ENCODE peak calls at places on chromosome 18, in four cellular contexts. X, H, E and B are unnamed samples.

GRCh38 chr18:44943201-44943881 is 262.7 kb downstream of the SETBP1 start:
- DNase-seq in X (no peak), H (no peak), E (no peak), B (no peak)

GRCh38 chr18:11996190-11996754 is 15.0 kb downstream of the IMPA2 start:
- DNase-seq in H (no peak), E (peak), X (no peak), B (no peak)

GRCh38 chr18:24499814-24500601 is 39.6 kb downstream of the HRH4 start:
- DNase-seq in X (no peak), E (no peak), H (peak), B (no peak)

GRCh38 chr18:78658531-78658930 is 321.1 kb upstream of the SALL3 start:
- DNase-seq in E (no peak), H (no peak), X (no peak), B (no peak)

GRCh38 chr18:39871976-39872375 is 2083.1 kb upstream of the PIK3C3 start:
- DNase-seq in H (no peak), E (no peak), X (no peak), B (no peak)

GRCh38 chr18:50439460-50440015 is 64.7 kb downstream of the SKA1 start:
- DNase-seq in H (no peak), X (no peak), E (no peak), B (no peak)

GRCh38 chr18:79570266-79571201 is 109.1 kb upstream of the CTDP1 start:
- DNase-seq in H (peak), X (no peak), E (no peak), B (no peak)

GRCh38 chr18:28175930-28176673 is 828 bp downstream of the CDH2 start:
- DNase-seq in E (no peak), H (no peak), X (no peak), B (no peak)

GRCh38 chr18:63320690-63321265 is 1.2 kb upstream of the BCL2 start:
- DNase-seq in E (peak), X (peak), H (peak), B (peak)

GRCh38 chr18:46393230-46393629 is 263.8 kb downstream of the LOXHD1 start:
- DNase-seq in E (no peak), X (peak), H (no peak), B (no peak)

GRCh38 chr18:34299828-34300227 is 75.1 kb upstream of the NOL4 start:
- DNase-seq in E (no peak), X (no peak), H (no peak), B (no peak)

GRCh38 chr18:64208531-64208930 is 59.6 kb upstream of the LINC00305 start:
- DNase-seq in X (no peak), H (no peak), E (no peak), B (no peak)

GRCh38 chr18:36212301-36212977 is 25.1 kb downstream of the MOCOS start:
- DNase-seq in H (no peak), E (no peak), X (no peak), B (no peak)

GRCh38 chr18:13390711-13391110 is 172.2 kb downstream of the LDLRAD4 start:
- DNase-seq in H (no peak), E (no peak), X (no peak), B (no peak)

GRCh38 chr18:12236934-12237832 is 17.0 kb upstream of the CIDEA start:
- DNase-seq in H (no peak), X (peak), E (peak), B (peak)

GRCh38 chr18:2846638-2847340 is at the start of gene EMILIN2:
- DNase-seq in H (peak), X (peak), E (peak), B (peak)

GRCh38 chr18:50151876-50152275 is 43.1 kb downstream of the MYO5B start:
- DNase-seq in E (no peak), X (no peak), H (no peak), B (no peak)

GRCh38 chr18:46334200-46334553 is 230.0 kb downstream of the HAUS1 start:
- DNase-seq in H (no peak), E (no peak), X (no peak), B (no peak)

GRCh38 chr18:50629148-50629631 is 69.3 kb downstream of the MAPK4 start:
- DNase-seq in X (no peak), E (no peak), H (no peak), B (no peak)

GRCh38 chr18:75408554-75409506 is 18.7 kb downstream of the SMIM21 start:
- DNase-seq in X (no peak), H (no peak), E (no peak), B (no peak)

GRCh38 chr18:34809697-34810096 is 99.6 kb downstream of the DTNA start:
- DNase-seq in E (no peak), H (no peak), X (peak), B (peak)

GRCh38 chr18:37355772-37356171 is 209.8 kb downstream of the CELF4 start:
- DNase-seq in X (no peak), H (no peak), E (peak), B (no peak)

GRCh38 chr18:79525556-79526467 is 130.1 kb downstream of the NFATC1 start:
- DNase-seq in H (peak), X (no peak), E (peak), B (no peak)

GRCh38 chr18:23627325-23627724 is 35.4 kb downstream of the ANKRD29 start:
- DNase-seq in X (no peak), H (no peak), E (no peak), B (peak)

GRCh38 chr18:50844554-50844953 is 24.7 kb upstream of the MRO start:
- DNase-seq in X (no peak), H (no peak), E (no peak), B (no peak)

GRCh38 chr18:43935051-43935412 is 657.7 kb upstream of the SYT4 start:
- DNase-seq in X (no peak), H (no peak), E (no peak), B (no peak)

GRCh38 chr18:63963610-63964256 is 6.1 kb upstream of the SERPINB8 start:
- DNase-seq in H (no peak), X (peak), E (no peak), B (peak)

GRCh38 chr18:7205346-7205745 is 25.5 kb upstream of the LRRC30 start:
- DNase-seq in H (no peak), X (no peak), E (no peak), B (no peak)

GRCh38 chr18:24741961-24742738 is 281.7 kb downstream of the HRH4 start:
- DNase-seq in X (no peak), E (no peak), H (no peak), B (no peak)

GRCh38 chr18:67217551-67218166 is 298.9 kb downstream of the DSEL start:
- DNase-seq in H (no peak), E (no peak), X (peak), B (peak)

GRCh38 chr18:74596959-74597661 is 560 bp upstream of the ZNF407 start:
- DNase-seq in H (peak), E (peak), X (peak), B (peak)

GRCh38 chr18:40904295-40904694 is 1050.7 kb upstream of the PIK3C3 start:
- DNase-seq in E (no peak), H (no peak), X (no peak), B (no peak)

GRCh38 chr18:363327-364115 is 95.7 kb upstream of the THOC1 start:
- DNase-seq in X (no peak), E (no peak), H (no peak), B (no peak)

GRCh38 chr18:49812321-49813070 is 837 bp downstream of the ACAA2 start:
- DNase-seq in E (no peak), H (no peak), X (peak), B (no peak)

GRCh38 chr18:6776193-6776592 is 46.7 kb downstream of the ARHGAP28 start:
- DNase-seq in X (no peak), E (no peak), H (no peak), B (no peak)

GRCh38 chr18:37409870-37410269 is 155.7 kb downstream of the CELF4 start:
- DNase-seq in E (no peak), X (no peak), H (no peak), B (no peak)

GRCh38 chr18:54557958-54558357 is 33.1 kb upstream of the DYNAP start:
- DNase-seq in X (no peak), H (no peak), E (no peak), B (no peak)

DNA sequence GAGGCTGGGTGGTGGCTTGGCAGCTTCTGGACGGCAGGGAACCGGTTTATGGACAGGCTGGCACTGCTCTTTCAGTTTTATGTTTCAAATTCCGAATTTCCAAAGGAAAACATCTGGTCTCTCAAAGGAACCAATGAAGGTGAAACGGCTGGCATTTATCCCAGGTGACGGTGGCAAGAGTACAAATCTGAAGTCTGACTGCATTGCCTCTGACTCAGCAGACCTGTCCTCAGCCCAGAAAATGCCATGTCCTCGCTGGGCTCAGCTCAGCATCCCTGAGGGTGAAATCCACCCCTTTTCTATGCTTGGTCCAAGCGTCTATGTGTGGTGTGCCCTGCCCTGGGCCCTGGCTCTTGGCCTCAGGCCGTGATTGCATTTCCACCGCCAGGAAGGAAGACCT is 38.1 kb downstream of the NAPG start:
- DNase-seq in E (no peak), X (no peak), H (no peak), B (peak)
- H3K27ac ChIP-seq in E (no peak), X (no peak), H (no peak), B (no peak)

GRCh38 chr18:32478317-32478716 is 7.6 kb upstream of the GAREM1 start:
- DNase-seq in H (no peak), X (no peak), E (no peak), B (no peak)
- H3K4me3 ChIP-seq in H (no peak), X (no peak), E (no peak), B (no peak)

DNA sequence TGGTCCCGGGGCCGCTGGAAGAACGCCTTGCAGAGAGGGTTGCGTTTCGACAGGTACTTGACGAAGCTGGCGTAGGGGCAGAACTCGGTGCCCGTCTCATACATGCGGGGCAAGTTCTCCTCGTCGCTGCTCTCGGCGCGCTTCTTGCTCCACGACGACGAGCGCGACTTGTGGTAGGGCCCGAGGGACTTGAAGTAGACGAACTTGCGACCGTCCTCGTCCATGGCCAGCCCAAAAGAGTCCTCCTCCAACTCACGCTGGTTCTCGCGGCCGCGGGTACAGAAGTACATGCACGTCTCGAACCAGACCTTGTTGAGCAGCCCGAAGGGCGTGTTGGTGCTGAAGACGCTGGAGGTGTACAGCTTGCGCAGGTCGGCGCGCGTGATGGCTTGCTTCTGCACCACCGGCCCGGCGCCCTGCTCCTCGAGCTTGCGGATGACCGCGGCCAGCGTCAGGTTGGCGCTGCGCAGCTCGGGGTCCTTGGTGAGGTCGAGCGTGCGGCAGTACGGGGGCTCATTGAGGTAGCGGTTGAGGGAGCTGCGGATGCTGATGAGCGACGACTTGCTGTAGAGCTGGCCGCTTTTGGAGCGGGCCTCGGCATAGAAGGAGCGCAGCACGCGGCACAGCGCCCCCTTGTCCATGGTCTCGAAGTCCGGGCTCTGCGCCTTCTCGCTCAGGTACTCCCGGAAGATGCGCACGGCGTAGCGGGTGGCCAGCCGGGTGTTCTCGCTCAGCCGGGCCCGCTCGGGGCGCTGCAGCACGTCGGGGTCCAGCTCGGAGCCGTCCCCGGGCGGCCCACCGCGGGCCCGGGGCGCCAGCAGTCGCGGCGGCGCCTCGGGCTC is 830 bp downstream of the KCTD1 start:
- DNase-seq in E (peak), H (peak), X (no peak), B (peak)
- H3K27ac ChIP-seq in E (peak), H (peak), X (no peak), B (peak)

GRCh38 chr18:58535340-58536186 is 93.3 kb downstream of the ALPK2 start:
- DNase-seq in H (no peak), X (peak), E (no peak), B (no peak)
- H3K4me3 ChIP-seq in H (no peak), X (no peak), E (no peak), B (no peak)

DNA sequence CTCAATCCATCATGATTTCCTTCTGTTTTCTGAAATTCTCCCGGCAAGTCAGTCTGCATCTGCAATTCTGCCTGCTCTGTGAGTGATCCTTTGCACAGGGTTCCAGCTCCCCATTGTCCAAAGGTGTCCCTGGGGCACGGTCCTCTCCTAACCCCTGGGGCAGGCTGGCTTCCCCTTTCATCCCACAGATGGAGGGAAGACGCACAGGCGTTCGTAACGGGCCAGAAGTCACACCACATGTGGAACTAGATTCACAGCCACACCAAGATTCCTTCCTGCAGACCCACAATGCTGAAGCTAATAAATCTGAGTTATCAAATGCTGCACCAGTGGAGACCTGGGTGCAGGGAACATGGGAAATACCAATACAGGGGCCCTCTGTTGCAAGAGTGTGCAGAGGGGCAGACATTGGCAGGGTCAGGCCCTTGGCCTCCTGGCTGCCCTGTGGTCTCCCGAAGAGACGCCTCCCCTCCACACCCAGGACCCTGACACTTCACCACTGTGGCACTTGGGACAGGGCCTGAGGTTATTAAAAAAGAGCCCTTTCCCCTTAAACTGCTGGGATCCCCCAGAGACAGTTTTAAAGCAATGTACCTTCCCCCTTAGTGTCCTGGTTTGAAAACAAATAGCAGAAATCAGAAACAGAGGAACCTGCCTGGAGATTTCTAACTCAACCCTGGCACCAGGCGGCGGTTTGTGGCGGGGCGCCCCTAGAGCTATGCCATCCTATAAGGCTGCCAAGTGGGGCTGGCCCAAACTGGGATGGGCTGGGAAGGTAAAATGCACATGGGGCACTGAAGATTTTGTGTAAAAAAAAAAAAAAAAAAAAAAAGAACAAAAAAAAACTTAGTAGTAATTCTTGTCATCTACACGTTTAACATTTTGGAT is 15.4 kb downstream of the ZNF516 start:
- DNase-seq in H (peak), X (no peak), E (no peak), B (peak)
- H3K27ac ChIP-seq in H (no peak), X (no peak), E (no peak), B (no peak)

GRCh38 chr18:48133675-48134251 is 203.3 kb upstream of the SMAD2 start:
- DNase-seq in H (no peak), E (no peak), X (no peak), B (peak)

GRCh38 chr18:48135436-48135966 is 205.0 kb upstream of the SMAD2 start:
- DNase-seq in X (no peak), H (no peak), E (no peak), B (no peak)

GRCh38 chr18:48132993-48133674 is 202.7 kb upstream of the SMAD2 start:
- DNase-seq in X (no peak), H (no peak), E (no peak), B (no peak)

GRCh38 chr18:48136051-48136543 is 205.6 kb upstream of the SMAD2 start:
- DNase-seq in E (peak), X (no peak), H (no peak), B (peak)

DNA sequence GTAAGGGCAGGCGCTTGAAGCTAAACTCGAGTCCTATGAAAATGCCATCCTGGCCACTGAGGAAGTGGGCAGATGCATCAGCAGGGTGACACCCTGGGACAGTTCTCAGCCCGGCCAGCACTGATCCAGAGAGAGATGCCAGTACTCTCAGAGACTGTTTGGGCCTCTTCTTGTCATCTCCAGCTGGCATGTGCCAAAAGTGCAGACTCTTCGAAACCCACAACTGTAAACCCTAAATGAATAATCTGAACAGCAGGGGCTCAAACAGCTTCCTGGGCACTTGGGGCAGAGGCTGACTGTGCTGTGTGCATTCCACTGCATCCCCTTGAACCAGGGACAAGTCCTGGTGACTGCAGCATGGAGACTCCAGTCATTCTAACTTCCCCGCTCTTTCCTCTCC is 204.2 kb upstream of the SMAD2 start:
- DNase-seq in E (no peak), X (no peak), H (no peak), B (no peak)
- H3K4me3 ChIP-seq in E (no peak), X (no peak), H (no peak), B (no peak)

GRCh38 chr18:61989138-61989537 is 96.3 kb upstream of the RNF152 start:
- DNase-seq in H (no peak), E (no peak), X (no peak), B (no peak)
- H3K27ac ChIP-seq in H (no peak), E (no peak), X (no peak), B (no peak)

GRCh38 chr18:5538541-5538940 is 5.3 kb downstream of the EPB41L3 start:
- DNase-seq in E (no peak), H (no peak), X (no peak), B (no peak)

GRCh38 chr18:5543036-5543671 is 643 bp downstream of the EPB41L3 start:
- DNase-seq in H (no peak), X (no peak), E (peak), B (no peak)

GRCh38 chr18:5546660-5547059 is 2.9 kb upstream of the EPB41L3 start:
- DNase-seq in E (no peak), X (peak), H (no peak), B (no peak)

GRCh38 chr18:5542393-5543035 is 1.3 kb downstream of the EPB41L3 start:
- DNase-seq in E (no peak), H (no peak), X (no peak), B (no peak)

GRCh38 chr18:5543854-5544389 is at the start of gene EPB41L3:
- DNase-seq in X (no peak), E (peak), H (peak), B (no peak)
- H3K4me3 ChIP-seq in X (no peak), E (peak), H (peak), B (peak)

DNA sequence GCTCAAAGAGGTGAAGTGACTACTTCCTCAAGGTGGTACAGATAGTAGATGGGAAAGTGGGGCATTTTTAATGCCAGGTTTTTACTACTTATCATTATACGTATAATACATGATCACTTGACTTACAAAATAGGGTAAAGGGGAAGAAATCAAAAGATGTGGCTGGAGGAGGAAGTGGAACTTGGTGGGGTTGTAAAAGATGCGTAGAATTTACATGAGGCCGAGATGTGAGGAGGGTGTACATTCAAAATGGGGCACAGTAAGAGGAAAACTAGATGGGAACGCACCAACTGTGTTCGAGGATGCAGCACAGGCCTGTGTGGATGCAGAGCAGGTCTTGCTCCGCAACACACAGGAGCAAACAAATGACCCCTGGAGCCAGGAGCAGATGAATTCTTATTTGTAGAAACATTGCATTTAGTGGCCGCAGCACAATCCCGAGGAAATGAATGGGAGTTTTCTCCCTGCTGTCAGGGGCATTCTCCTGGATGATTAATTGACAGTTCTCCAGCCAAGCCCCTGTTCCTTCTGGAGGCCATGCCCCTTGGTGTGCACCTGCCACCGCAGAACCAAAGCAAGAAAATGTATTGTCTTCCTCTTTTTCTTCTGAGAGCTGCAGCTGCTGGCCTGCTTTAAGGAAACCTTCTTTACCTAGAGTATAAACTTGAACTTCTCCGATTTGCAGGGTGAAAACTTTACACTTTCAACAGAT is 403.2 kb downstream of the TXNL1 start:
- DNase-seq in H (no peak), E (no peak), X (peak), B (no peak)
- H3K27ac ChIP-seq in H (no peak), E (no peak), X (peak), B (no peak)